ENCODE peak calls at places on chromosomes 4 and X, in five cellular contexts. E is left lung, C is IMR-90, I is body of pancreas, Z is sigmoid colon. K is an unnamed sample.

GRCh38 chrX:149495573-149496071 is 9.5 kb downstream of the IDS start:
- DNase-seq in C (peak), E (peak), I (peak), Z (no peak), K (peak)

GRCh38 chr4:158327525-158327924 is 117.2 kb downstream of the TMEM144 start:
- DNase-seq in Z (no peak), E (no peak), I (peak), C (no peak), K (no peak)

GRCh38 chr4:169184236-169184635 is 86.5 kb downstream of the SH3RF1 start:
- DNase-seq in Z (no peak), E (no peak), C (peak), I (no peak), K (no peak)

GRCh38 chr4:184282251-184282713 is 64.6 kb upstream of the ENPP6 start:
- DNase-seq in E (no peak), C (no peak), I (no peak), Z (no peak), K (no peak)

GRCh38 chr4:176034498-176034897 is 31.1 kb upstream of the WDR17 start:
- DNase-seq in Z (no peak), C (peak), E (no peak), I (peak), K (peak)

GRCh38 chrX:7270018-7270417 is 122.1 kb upstream of the PUDP start:
- DNase-seq in I (no peak), Z (no peak), E (no peak), C (peak), K (no peak)

GRCh38 chr4:9812530-9813340 is 31.3 kb downstream of the DRD5 start:
- DNase-seq in E (no peak), C (no peak), Z (no peak), I (peak), K (peak)

GRCh38 chr4:139084425-139085093 is 69.0 kb downstream of the NOCT start:
- DNase-seq in I (no peak), C (no peak), Z (no peak), E (no peak), K (peak)

GRCh38 chrX:42106556-42106955 is 183.2 kb upstream of the CASK start:
- DNase-seq in Z (no peak), C (peak), E (no peak), I (no peak), K (no peak)

GRCh38 chr4:139167774-139168444 is 9.1 kb downstream of the ELF2 start:
- DNase-seq in C (peak), E (no peak), Z (no peak), I (peak), K (peak)

GRCh38 chrX:116961872-116962582 is 499.3 kb upstream of the CT83 start:
- DNase-seq in C (no peak), E (no peak), I (no peak), Z (no peak), K (no peak)

DNA sequence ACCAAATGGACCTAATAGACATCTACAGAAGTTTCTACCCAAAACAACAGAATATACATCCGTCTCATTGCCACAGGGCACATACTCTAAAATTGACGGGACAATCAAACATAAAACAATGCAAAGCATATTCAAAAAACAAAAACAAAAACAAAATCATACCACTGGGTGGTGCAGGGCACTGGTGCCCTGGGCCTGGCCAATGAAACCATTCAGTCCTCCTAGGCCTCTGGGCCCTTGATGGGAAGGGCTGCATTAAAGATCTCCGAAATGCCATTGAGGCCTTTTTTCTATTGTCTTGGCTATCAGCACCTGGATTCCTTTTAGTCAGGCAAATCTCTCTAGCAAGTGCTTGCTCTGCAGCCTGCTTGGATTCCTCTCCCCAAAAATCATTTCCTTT is 213.9 kb upstream of the ZCCHC13 start:
- DNase-seq in C (no peak), Z (no peak), E (no peak), I (no peak), K (no peak)
- H3K4me3 ChIP-seq in C (no peak), Z (no peak), E (no peak), I (no peak), K (no peak)

DNA sequence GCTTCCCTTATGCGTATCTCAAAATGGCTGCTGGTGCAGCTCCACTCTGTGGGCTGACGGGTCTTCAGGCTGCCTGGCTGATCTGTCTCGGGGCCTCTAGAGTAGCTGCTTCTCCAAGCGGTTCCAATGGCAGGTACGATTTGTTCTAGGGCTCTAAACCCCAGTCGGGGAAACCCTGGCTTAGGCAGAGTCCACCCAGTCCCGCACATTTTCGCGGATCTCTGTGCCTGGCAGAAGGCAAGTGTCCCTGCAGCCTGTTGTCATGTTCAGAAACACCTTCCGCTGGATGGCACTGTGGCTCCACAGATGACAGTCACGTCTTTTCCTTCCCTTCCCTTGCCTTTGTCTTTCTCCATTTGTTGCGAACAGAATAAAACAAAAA is 54.4 kb downstream of the NBDY start:
- DNase-seq in E (peak), C (peak), I (no peak), Z (peak), K (no peak)
- TF ChIP-seq CTCF in E (peak), C (peak), I (no peak), Z (peak), K (no peak)

GRCh38 chrX:68697036-68697435 is 49.6 kb downstream of the STARD8 start:
- DNase-seq in E (no peak), Z (no peak), I (no peak), C (no peak), K (no peak)

GRCh38 chrX:68695206-68695845 is 47.9 kb downstream of the STARD8 start:
- DNase-seq in I (no peak), Z (no peak), C (no peak), E (no peak), K (no peak)

GRCh38 chrX:68694429-68695205 is 47.2 kb downstream of the STARD8 start:
- DNase-seq in C (no peak), E (no peak), Z (no peak), I (peak), K (peak)

GRCh38 chrX:68697465-68698125 is 50.1 kb downstream of the STARD8 start:
- DNase-seq in E (no peak), I (no peak), Z (no peak), C (no peak), K (no peak)

DNA sequence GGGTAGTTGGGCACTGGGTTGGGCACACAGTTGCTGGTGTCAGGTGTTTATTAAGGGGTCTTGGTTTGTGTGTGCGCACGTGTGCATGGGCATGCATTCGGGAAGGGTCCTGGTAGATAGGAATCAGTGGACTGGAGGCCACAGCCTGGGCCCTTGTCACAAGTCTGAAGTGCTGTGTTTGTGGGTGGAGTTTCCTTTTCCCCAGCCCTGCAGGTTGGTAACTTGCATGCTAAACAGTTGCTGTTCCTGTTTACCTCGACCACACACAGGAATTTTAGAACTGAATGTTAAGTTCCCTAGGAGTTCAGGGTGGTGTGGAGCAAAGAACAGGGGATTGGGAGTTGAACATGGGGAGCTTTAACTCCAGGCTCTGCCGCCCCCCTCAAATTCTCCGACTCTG is 48.8 kb downstream of the STARD8 start:
- DNase-seq in I (no peak), Z (no peak), E (no peak), C (no peak), K (no peak)
- H3K4me3 ChIP-seq in I (no peak), Z (peak), E (peak), C (no peak), K (no peak)

GRCh38 chr4:3396611-3397010 is 45.2 kb upstream of the HGFAC start:
- DNase-seq in I (no peak), C (no peak), Z (no peak), E (no peak), K (no peak)

GRCh38 chr4:3401436-3402171 is 40.2 kb upstream of the HGFAC start:
- DNase-seq in C (no peak), I (no peak), Z (peak), E (no peak), K (no peak)

GRCh38 chr4:3397128-3397527 is 44.6 kb upstream of the HGFAC start:
- DNase-seq in I (no peak), C (no peak), Z (peak), E (no peak), K (no peak)

GRCh38 chr4:3402409-3403103 is 39.2 kb upstream of the HGFAC start:
- DNase-seq in I (no peak), C (peak), Z (peak), E (no peak), K (no peak)

DNA sequence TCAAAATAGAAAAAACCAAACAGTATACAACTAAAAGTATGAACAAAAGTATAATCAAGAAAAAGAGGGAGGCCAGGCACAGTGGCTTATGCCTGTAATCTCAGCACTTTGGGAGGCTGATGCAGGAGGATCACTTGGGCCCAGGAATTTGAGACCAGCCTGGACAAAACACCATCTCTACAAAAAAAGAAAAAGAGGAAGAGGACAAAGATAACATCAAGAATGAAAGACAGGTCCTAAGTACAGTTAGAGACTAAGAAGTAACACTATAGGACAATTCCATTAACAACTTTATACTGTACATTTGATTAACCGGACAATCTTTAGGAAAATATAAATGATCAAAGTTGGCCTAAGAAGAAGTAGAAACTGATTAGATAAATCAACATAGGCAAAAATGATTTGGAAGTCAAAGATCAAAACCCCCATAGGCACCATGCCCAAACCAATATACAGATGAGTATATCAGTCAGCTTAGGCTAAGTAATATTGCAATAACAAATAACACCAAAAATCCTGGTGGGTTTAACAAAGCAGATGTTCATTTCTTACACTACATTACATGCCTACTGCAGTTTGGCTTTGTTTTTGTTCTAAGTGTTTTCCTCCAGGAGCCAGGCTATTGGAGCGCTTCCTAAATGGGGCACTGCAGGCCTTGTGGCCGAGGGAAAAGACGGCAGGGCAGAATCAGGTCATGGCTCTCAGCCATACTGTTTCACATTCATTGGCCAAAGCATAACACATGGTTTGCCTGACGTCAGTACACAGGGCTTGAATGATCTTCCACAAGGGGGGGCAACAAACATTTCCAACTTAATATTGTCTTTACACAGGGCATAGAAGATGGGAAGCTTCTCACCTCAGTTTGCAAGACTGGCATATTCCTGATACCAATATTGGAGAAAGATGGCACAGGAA is 42.2 kb upstream of the HGFAC start:
- DNase-seq in C (no peak), I (no peak), Z (peak), E (no peak), K (no peak)
- TF ChIP-seq CTCF in C (no peak), I (no peak), Z (no peak), E (no peak), K (no peak)